ENCODE peak calls at places on chromosomes 2 and 18, in nine cellular contexts. D, H, Y, C, W, K, Q, I and O are unnamed samples.

GRCh38 chr18:10131783-10132381 is 218.1 kb downstream of the VAPA start:
- DNase-seq in D (no peak), H (no peak), Y (no peak), C (no peak), W (no peak), K (peak; percentile 56), Q (peak; percentile 78), I (no peak), O (no peak)

GRCh38 chr2:232920055-232920454 is 50.0 kb downstream of the SNORC start:
- DNase-seq in D (no peak), H (no peak), Y (no peak), C (no peak), W (no peak), K (no peak), Q (no peak), I (no peak), O (no peak)

GRCh38 chr2:207833265-207833751 is 63.6 kb upstream of the FZD5 start:
- DNase-seq in D (no peak), H (no peak), Y (no peak), C (no peak), W (peak; percentile 57), K (no peak), Q (no peak), I (no peak), O (peak; percentile 50)

GRCh38 chr2:195570329-195570728 is 86.7 kb upstream of the SLC39A10 start:
- DNase-seq in D (no peak), H (no peak), Y (no peak), C (no peak), W (no peak), K (no peak), Q (no peak), I (no peak), O (no peak)

GRCh38 chr2:165698621-165698946 is 95.5 kb downstream of the GALNT3 start:
- DNase-seq in D (peak; percentile 53), H (no peak), Y (no peak), C (no peak), W (peak; percentile 46), K (peak; percentile 19), Q (peak; percentile 74), I (peak; percentile 38), O (peak; percentile 2)

GRCh38 chr2:199261221-199261620 is 196.5 kb downstream of the SATB2 start:
- DNase-seq in D (peak; percentile 27), H (no peak), Y (no peak), C (no peak), W (no peak), K (no peak), Q (no peak), I (no peak), O (no peak)

GRCh38 chr2:31235504-31235902 is 1.6 kb downstream of the EHD3 start:
- DNase-seq in D (peak; percentile 41), H (no peak), Y (no peak), C (no peak), W (peak; percentile 75), K (no peak), Q (no peak), I (no peak), O (no peak)

GRCh38 chr2:121237980-121238665 is 46.9 kb downstream of the TFCP2L1 start:
- DNase-seq in D (no peak), H (no peak), Y (no peak), C (no peak), W (peak; percentile 71), K (no peak), Q (peak; percentile 78), I (no peak), O (no peak)

GRCh38 chr2:108444941-108445840 is 3.8 kb upstream of the GCC2 start:
- DNase-seq in D (no peak), H (no peak), Y (no peak), C (no peak), W (no peak), K (no peak), Q (peak; percentile 53), I (no peak), O (no peak)

GRCh38 chr2:208489687-208490086 is 83.1 kb downstream of the PTH2R start:
- DNase-seq in D (no peak), H (no peak), Y (no peak), C (no peak), W (no peak), K (no peak), Q (no peak), I (no peak), O (no peak)

GRCh38 chr18:8808001-8808400 is 102.6 kb downstream of the MTCL1 start:
- DNase-seq in D (no peak), H (no peak), Y (no peak), C (no peak), W (peak; percentile 29), K (no peak), Q (no peak), I (no peak), O (no peak)

GRCh38 chr2:191178806-191179514 is 28.2 kb upstream of the STAT4 start:
- DNase-seq in D (peak; percentile 24), H (no peak), Y (no peak), C (no peak), W (no peak), K (no peak), Q (no peak), I (no peak), O (no peak)

GRCh38 chr2:46025683-46026082 is 271.5 kb upstream of the EPAS1 start:
- DNase-seq in D (no peak), H (no peak), Y (no peak), C (no peak), W (no peak), K (no peak), Q (peak; percentile 17), I (no peak), O (no peak)